ENCODE peak calls at places on chromosomes 13 and 19, in four cellular contexts. E, Y, M and L are unnamed samples.

GRCh38 chr19:9040131-9040530 is 29.9 kb upstream of the MUC16 start:
- DNase-seq in E (no peak), Y (no peak), M (no peak), L (no peak)

GRCh38 chr13:111981006-111981405 is 85.9 kb upstream of the SOX1 start:
- DNase-seq in E (no peak), Y (no peak), M (no peak), L (no peak)

GRCh38 chr19:19403373-19403901 is 2.0 kb upstream of the GATAD2A start:
- DNase-seq in E (no peak), Y (peak; percentile 64), M (peak; percentile 43), L (no peak)

GRCh38 chr13:35789335-35790166 is 313.1 kb upstream of the MAB21L1 start:
- DNase-seq in E (peak; percentile 53), Y (no peak), M (no peak), L (no peak)

GRCh38 chr13:99991806-99992242 is 10.2 kb downstream of the ZIC2 start:
- DNase-seq in E (peak; percentile 69), Y (no peak), M (no peak), L (no peak)

GRCh38 chr19:15373644-15374043 is 5.9 kb downstream of the AKAP8 start:
- DNase-seq in E (no peak), Y (peak; percentile 57), M (no peak), L (no peak)

GRCh38 chr19:2371656-2372055 is 11.6 kb downstream of the TMPRSS9 start:
- DNase-seq in E (no peak), Y (no peak), M (no peak), L (no peak)

GRCh38 chr13:30698488-30699005 is 36.8 kb upstream of the ALOX5AP start:
- DNase-seq in E (no peak), Y (no peak), M (no peak), L (no peak)

GRCh38 chr13:35549481-35549880 is 73.0 kb upstream of the MAB21L1 start:
- DNase-seq in E (no peak), Y (no peak), M (no peak), L (no peak)

GRCh38 chr19:14536926-14537692 is 7.7 kb downstream of the TECR start:
- DNase-seq in E (peak; percentile 98), Y (peak; percentile 76), M (peak; percentile 89), L (no peak)

GRCh38 chr19:48637449-48637947 is 319 bp upstream of the DBP start:
- DNase-seq in E (peak; percentile 100), Y (peak; percentile 100), M (peak; percentile 99), L (peak; percentile 100)

GRCh38 chr13:35472308-35473008 is 4.0 kb downstream of the MAB21L1 start:
- DNase-seq in E (peak; percentile 30), Y (peak; percentile 45), M (no peak), L (no peak)

GRCh38 chr19:2631213-2631821 is 71.2 kb downstream of the GNG7 start:
- DNase-seq in E (no peak), Y (peak; percentile 54), M (no peak), L (no peak)

GRCh38 chr19:495440-496332 is 600 bp upstream of the MADCAM1 start:
- DNase-seq in E (peak; percentile 78), Y (peak; percentile 54), M (no peak), L (no peak)

GRCh38 chr19:39971380-39971841 is 446 bp downstream of the PSMC4 start:
- DNase-seq in E (peak; percentile 35), Y (no peak), M (peak; percentile 14), L (no peak)

GRCh38 chr19:30523791-30524190 is 151.6 kb downstream of the ZNF536 start:
- DNase-seq in E (no peak), Y (no peak), M (no peak), L (no peak)

GRCh38 chr13:19984430-19985218 is 26.1 kb downstream of the ZMYM2 start:
- DNase-seq in E (peak; percentile 84), Y (no peak), M (no peak), L (no peak)

GRCh38 chr13:73672492-73672891 is 461.7 kb downstream of the KLF12 start:
- DNase-seq in E (no peak), Y (no peak), M (no peak), L (no peak)

GRCh38 chr13:110993788-110994187 is 78.9 kb upstream of the ANKRD10 start:
- DNase-seq in E (peak; percentile 54), Y (no peak), M (no peak), L (no peak)

GRCh38 chr13:93254775-93255174 is 28.2 kb downstream of the GPC6 start:
- DNase-seq in E (no peak), Y (no peak), M (no peak), L (no peak)
- TF ChIP-seq CTCF in E (no peak), Y (no peak), M (no peak), L (no peak)

GRCh38 chr19:37313335-37313627 is 57.6 kb upstream of the ZNF527 start:
- DNase-seq in E (no peak), Y (no peak), M (no peak), L (no peak)
- H3K4me3 ChIP-seq in E (peak overlapping the region; percentile 56), Y (no peak overlapping the region), M (no peak overlapping the region), L (peak overlapping the region; percentile 47)

GRCh38 chr19:6983448-6983847 is 37.8 kb downstream of the MBD3L2B start:
- DNase-seq in E (no peak), Y (no peak), M (no peak), L (no peak)

GRCh38 chr19:6976197-6976596 is 45.0 kb downstream of the MBD3L2B start:
- DNase-seq in E (no peak), Y (no peak), M (no peak), L (no peak)

DNA sequence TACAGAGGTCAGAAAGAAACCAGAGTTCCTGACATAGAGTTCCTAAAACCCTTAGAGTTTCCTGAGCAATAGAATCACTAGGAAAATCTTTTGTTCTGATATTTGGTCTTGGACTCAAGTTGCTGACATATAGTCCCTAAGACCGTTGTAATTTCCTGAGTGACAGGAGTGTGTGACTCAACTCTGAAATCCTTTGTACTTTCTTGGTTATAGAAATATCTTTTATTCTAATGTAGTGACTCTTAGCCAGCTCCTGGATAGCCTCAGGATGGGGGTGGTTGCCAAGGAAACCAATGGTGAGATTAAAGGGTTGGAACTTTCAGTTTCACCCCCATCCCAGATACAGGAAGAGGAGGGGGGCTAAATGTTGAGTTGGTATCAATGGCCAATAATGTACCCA is 41.9 kb downstream of the MBD3L2B start:
- DNase-seq in E (no peak), Y (no peak), M (no peak), L (no peak)
- H3K36me3 ChIP-seq in E (no peaks in the 10 kb centered on the region), Y (no peaks in the 10 kb centered on the region), M (no peaks in the 10 kb centered on the region), L (no peaks in the 10 kb centered on the region)

GRCh38 chr13:23466144-23467002 is 32.9 kb upstream of the SACS start:
- DNase-seq in E (peak; percentile 85), Y (peak; percentile 84), M (peak; percentile 61), L (peak; percentile 92)

GRCh38 chr13:23467932-23468278 is 34.4 kb upstream of the SACS start:
- DNase-seq in E (no peak), Y (no peak), M (no peak), L (no peak)

GRCh38 chr13:23469901-23470525 is 36.5 kb upstream of the SACS start:
- DNase-seq in E (peak; percentile 58), Y (no peak), M (no peak), L (no peak)

GRCh38 chr13:23468811-23469210 is 35.3 kb upstream of the SACS start:
- DNase-seq in E (no peak), Y (no peak), M (no peak), L (no peak)

GRCh38 chr13:23467048-23467931 is 33.8 kb upstream of the SACS start:
- DNase-seq in E (no peak), Y (no peak), M (no peak), L (peak; percentile 74)
- TF ChIP-seq CTCF in E (no peak), Y (no peak), M (no peak), L (no peak)

GRCh38 chr13:40146586-40147240 is 491.3 kb downstream of the COG6 start:
- DNase-seq in E (no peak), Y (no peak), M (no peak), L (no peak)
- H3K4me3 ChIP-seq in E (no peak overlapping the region), Y (no peak overlapping the region), M (no peak overlapping the region), L (no peak overlapping the region)

GRCh38 chr19:11024259-11024658 is 63.4 kb downstream of the SMARCA4 start:
- DNase-seq in E (no peak), Y (peak; percentile 74), M (no peak), L (no peak)
- H3K36me3 ChIP-seq in E (peaks cover 31% of the 10 kb centered on the region), Y (peaks cover 99% of the 10 kb centered on the region), M (peaks cover 13% of the 10 kb centered on the region), L (peaks cover 81% of the 10 kb centered on the region)